ENCODE peak calls at places on chromosome 13, in five cellular contexts. Q, A, X, Y and M are unnamed samples.

GRCh38 chr13:99812611-99813010 is 159.0 kb downstream of the ZIC5 start:
- DNase-seq in Y (no peak), Q (no peak), X (no peak), A (no peak), M (peak; percentile 30)

GRCh38 chr13:39100996-39101751 is 62.9 kb downstream of the NHLRC3 start:
- DNase-seq in A (no peak), X (no peak), Q (no peak), Y (no peak), M (no peak)

GRCh38 chr13:78658630-78659449 is at the start of gene OBI1:
- DNase-seq in X (peak; percentile 90), Y (peak; percentile 91), Q (peak; percentile 89), A (peak; percentile 70), M (peak; percentile 86)

GRCh38 chr13:19586904-19587634 is 25.7 kb upstream of the TPTE2 start:
- DNase-seq in Y (peak; percentile 50), A (no peak), X (no peak), Q (no peak), M (no peak)

GRCh38 chr13:96089749-96090239 is at the start of gene HS6ST3:
- DNase-seq in Y (peak; percentile 75), X (peak; percentile 69), A (no peak), Q (peak; percentile 20), M (peak; percentile 28)

GRCh38 chr13:94609196-94609595 is 7.5 kb downstream of the GPR180 start:
- DNase-seq in Q (no peak), Y (no peak), A (no peak), X (no peak), M (no peak)

GRCh38 chr13:77176350-77176749 is 149.4 kb upstream of the FBXL3 start:
- DNase-seq in A (peak; percentile 42), X (no peak), Q (no peak), Y (no peak), M (peak; percentile 27)

GRCh38 chr13:42170029-42170428 is 101.9 kb upstream of the AKAP11 start:
- DNase-seq in X (no peak), A (no peak), Y (peak; percentile 84), Q (no peak), M (no peak)

DNA sequence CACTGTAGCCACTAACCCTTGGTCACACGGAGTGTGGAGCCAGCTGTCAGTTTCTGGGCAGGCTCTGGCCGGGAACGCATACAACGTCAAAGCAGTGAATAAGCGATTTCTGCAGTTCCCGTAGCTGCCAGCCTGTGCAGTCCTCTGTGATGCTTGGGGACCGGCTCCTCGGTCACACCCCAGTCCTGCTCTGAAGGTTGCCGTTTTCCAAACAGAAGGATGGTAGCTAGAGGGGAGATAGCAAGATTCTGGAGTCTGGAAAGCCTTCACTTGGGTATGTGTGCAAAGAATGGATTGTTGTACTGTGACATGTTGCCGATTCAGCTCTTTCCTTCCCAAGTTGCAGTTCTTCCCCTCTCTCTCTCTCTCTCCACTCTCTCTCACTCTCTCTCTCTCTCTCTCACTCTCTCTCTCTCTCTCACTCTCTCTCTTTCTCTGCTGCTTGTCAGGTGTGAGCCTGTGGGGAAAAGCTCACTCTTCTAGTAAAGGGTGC is 38.7 kb upstream of the C1QTNF9 start:
- DNase-seq in X (no peak), Y (peak; percentile 24), Q (peak; percentile 36), A (no peak), M (peak; percentile 47)
- TF ChIP-seq CTCF in X (no peak), Y (no peak), Q (peak; percentile 58), A (no peak), M (no peak)

DNA sequence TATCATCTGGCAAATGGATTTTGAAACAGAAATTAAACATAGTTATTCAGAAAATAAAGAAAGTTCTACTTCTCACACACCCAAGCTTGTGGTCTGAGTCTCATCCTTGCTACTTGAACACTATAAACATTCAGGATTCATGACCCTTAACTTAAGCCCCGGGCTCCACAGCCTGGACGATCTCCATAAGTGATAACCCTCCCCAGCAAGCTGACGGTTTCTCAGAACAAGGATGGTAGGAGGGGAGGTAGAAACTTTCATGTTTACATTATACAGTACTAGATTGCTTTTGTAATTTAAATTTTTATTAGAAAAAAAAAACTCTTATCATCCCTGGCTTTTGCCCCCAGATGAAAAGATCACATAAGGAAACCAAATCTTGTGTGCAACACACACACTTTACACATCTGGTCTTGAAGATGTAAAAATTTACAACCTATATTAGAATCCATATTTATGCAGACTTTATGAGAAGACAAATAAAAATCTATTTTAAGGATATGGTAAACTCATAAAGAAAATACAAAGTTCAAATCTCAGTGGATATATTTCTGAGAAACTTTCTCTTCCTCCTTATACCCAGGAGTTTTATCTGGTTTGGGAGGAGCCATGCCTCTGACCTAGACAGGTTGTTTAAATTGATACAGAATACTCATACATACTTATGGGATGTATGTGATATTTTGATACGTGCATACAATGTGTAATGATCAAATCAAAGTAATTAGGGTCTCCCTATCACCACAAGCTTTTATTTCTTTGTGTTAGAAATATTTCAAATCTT is 20.0 kb upstream of the ATP12A start:
- DNase-seq in Y (no peak), Q (no peak), X (no peak), A (no peak), M (no peak)
- TF ChIP-seq CTCF in Y (no peak), Q (no peak), X (no peak), A (no peak), M (no peak)

DNA sequence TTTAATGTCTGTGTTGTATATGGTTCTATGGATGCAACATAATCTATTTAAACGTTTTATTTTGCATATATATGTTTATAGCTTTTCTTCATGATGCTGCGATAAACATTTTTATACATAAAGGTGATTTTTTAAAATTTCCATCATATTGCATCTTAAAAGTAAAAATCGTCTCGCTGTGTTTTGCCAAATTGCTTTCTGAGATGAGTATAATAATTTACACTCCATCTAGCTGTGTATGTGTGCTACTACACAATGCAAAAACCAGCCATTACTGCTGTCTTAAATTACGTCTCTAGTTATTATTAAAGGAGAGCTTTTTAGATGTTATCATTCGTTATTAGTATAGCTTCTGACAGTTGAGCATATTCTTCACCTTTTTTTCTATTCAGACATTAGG is 37.2 kb downstream of the METTL21C start:
- DNase-seq in A (no peak), X (no peak), Q (no peak), Y (no peak), M (no peak)
- TF ChIP-seq CTCF in A (peak; percentile 36), X (peak; percentile 62), Q (no peak), Y (peak; percentile 35), M (no peak)

GRCh38 chr13:108961542-108962125 is 332.2 kb downstream of the MYO16 start:
- DNase-seq in Q (no peak), Y (peak; percentile 75), X (no peak), A (no peak), M (peak; percentile 57)
- TF ChIP-seq CTCF in Q (peak; percentile 78), Y (peak; percentile 90), X (peak; percentile 95), A (peak; percentile 82), M (peak; percentile 79)

GRCh38 chr13:50376895-50377575 is 361.8 kb downstream of the KCNRG start:
- DNase-seq in X (no peak), Y (peak; percentile 70), Q (no peak), A (no peak), M (peak; percentile 47)
- TF ChIP-seq CTCF in X (no peak), Y (peak; percentile 53), Q (no peak), A (no peak), M (peak; percentile 30)

DNA sequence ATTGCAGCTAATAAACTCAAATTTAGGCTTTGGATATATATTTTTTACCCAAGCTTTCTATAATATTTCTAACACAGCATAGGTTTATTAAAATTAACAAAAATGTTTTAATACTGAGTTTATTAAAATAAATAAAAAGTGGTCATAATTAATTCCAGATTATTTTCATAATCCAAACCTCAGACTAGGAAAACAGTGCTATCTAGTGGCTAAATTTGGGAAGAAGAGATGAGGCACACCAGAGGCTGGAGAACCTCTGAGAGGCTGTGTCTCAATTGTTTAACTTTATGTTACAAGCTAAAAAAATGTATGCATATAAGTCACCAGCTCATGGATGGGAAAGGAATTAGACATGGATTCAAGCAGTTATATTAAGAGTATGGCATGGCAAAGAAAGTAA is 392.5 kb downstream of the DIAPH3 start:
- DNase-seq in Q (no peak), Y (peak; percentile 43), A (no peak), X (no peak), M (no peak)
- TF ChIP-seq CTCF in Q (peak; percentile 19), Y (peak; percentile 83), A (peak; percentile 81), X (peak; percentile 74), M (peak; percentile 39)

GRCh38 chr13:47592256-47592655 is 408.8 kb downstream of the SUCLA2 start:
- DNase-seq in Q (no peak), Y (no peak), A (no peak), X (no peak), M (no peak)

GRCh38 chr13:47598340-47598911 is 402.6 kb downstream of the SUCLA2 start:
- DNase-seq in A (no peak), Y (peak; percentile 7), Q (no peak), X (no peak), M (peak; percentile 19)

DNA sequence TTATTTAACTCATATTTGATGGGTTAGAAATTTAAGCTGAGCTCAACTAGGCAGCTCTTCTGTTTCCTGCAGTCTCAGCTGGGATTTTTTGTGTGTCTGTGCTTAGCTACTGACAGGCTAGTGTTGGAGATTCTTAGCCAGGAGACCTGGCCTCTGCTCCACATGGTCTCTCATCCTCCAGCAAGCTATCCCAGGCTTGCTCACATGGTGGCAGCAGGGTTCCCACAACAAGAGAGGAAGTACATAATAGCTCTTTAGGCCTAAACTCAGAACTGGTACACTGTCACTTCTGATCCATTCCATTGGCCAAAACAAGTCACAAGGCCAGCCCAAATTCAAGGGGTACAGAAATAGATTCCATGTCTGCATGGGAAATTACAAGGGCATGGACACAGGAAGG is 406.2 kb downstream of the SUCLA2 start:
- DNase-seq in A (no peak), Y (peak; percentile 41), Q (no peak), X (no peak), M (no peak)
- TF ChIP-seq CTCF in A (no peak), Y (peak; percentile 28), Q (no peak), X (peak; percentile 18), M (no peak)

GRCh38 chr13:23715092-23715761 is 145.0 kb downstream of the TNFRSF19 start:
- DNase-seq in A (no peak), Q (no peak), Y (peak; percentile 21), X (no peak), M (no peak)

GRCh38 chr13:23711355-23711754 is 141.1 kb downstream of the TNFRSF19 start:
- DNase-seq in Y (no peak), X (no peak), Q (no peak), A (no peak), M (no peak)

GRCh38 chr13:23714672-23715071 is 144.5 kb downstream of the TNFRSF19 start:
- DNase-seq in X (no peak), Q (no peak), Y (no peak), A (no peak), M (no peak)

GRCh38 chr13:23718916-23719470 is 148.8 kb downstream of the TNFRSF19 start:
- DNase-seq in Y (no peak), X (no peak), A (no peak), Q (no peak), M (no peak)

GRCh38 chr13:23715762-23716235 is 145.6 kb downstream of the TNFRSF19 start:
- DNase-seq in Q (no peak), Y (peak; percentile 74), A (no peak), X (no peak), M (peak; percentile 42)
- TF ChIP-seq CTCF in Q (no peak), Y (peak; percentile 61), A (no peak), X (peak; percentile 17), M (peak; percentile 21)

GRCh38 chr13:45933203-45934014 is 81.9 kb upstream of the SIAH3 start:
- DNase-seq in A (no peak), Q (no peak), Y (no peak), X (no peak), M (no peak)
- TF ChIP-seq CTCF in A (no peak), Q (no peak), Y (no peak), X (no peak), M (no peak)